ENCODE peak calls at places on chromosomes 1 and 21, in nine cellular contexts. One of them, this sample, is unnamed.

GRCh38 chr1:241810769-241811402 is 37.1 kb upstream of the EXO1 start:
- DNase-seq in GM12864: no peak
- DNase-seq in Daoy: no peak
- DNase-seq in C1 segment of cervical spinal cord: no peak
- DNase-seq in EL: no peak
- DNase-seq in activated naive CD8-positive, alpha-beta T cell treated with anti-CD3 and anti-CD28 coated beads, Interleukin-2, amount 50 U/mL, for 24 hours: no peak
- DNase-seq in left ventricle myocardium inferior: no peak
- DNase-seq in epithelial cell of esophagus: no peak
- DNase-seq in BJ: no peak
- DNase-seq in this sample: no peak

GRCh38 chr1:28592314-28593071 is 428 bp downstream of the RAB42 start:
- DNase-seq in GM12864: no peak
- DNase-seq in Daoy: peak
- DNase-seq in C1 segment of cervical spinal cord: no peak
- DNase-seq in EL: peak
- DNase-seq in activated naive CD8-positive, alpha-beta T cell treated with anti-CD3 and anti-CD28 coated beads, Interleukin-2, amount 50 U/mL, for 24 hours: no peak
- DNase-seq in left ventricle myocardium inferior: peak
- DNase-seq in epithelial cell of esophagus: no peak
- DNase-seq in BJ: no peak
- DNase-seq in this sample: peak

GRCh38 chr1:196148367-196148970 is 459.8 kb downstream of the KCNT2 start:
- DNase-seq in GM12864: no peak
- DNase-seq in Daoy: no peak
- DNase-seq in C1 segment of cervical spinal cord: no peak
- DNase-seq in EL: peak
- DNase-seq in activated naive CD8-positive, alpha-beta T cell treated with anti-CD3 and anti-CD28 coated beads, Interleukin-2, amount 50 U/mL, for 24 hours: no peak
- DNase-seq in left ventricle myocardium inferior: no peak
- DNase-seq in epithelial cell of esophagus: peak
- DNase-seq in BJ: peak
- DNase-seq in this sample: peak

GRCh38 chr1:150536836-150537731 is 12.1 kb upstream of the ADAMTSL4 start:
- DNase-seq in GM12864: no peak
- DNase-seq in Daoy: no peak
- DNase-seq in C1 segment of cervical spinal cord: no peak
- DNase-seq in EL: peak
- DNase-seq in activated naive CD8-positive, alpha-beta T cell treated with anti-CD3 and anti-CD28 coated beads, Interleukin-2, amount 50 U/mL, for 24 hours: no peak
- DNase-seq in left ventricle myocardium inferior: no peak
- DNase-seq in epithelial cell of esophagus: peak
- DNase-seq in BJ: no peak
- DNase-seq in this sample: no peak

GRCh38 chr1:234613128-234613875 is 3.3 kb upstream of the IRF2BP2 start:
- DNase-seq in GM12864: no peak
- DNase-seq in Daoy: no peak
- DNase-seq in C1 segment of cervical spinal cord: no peak
- DNase-seq in EL: peak
- DNase-seq in activated naive CD8-positive, alpha-beta T cell treated with anti-CD3 and anti-CD28 coated beads, Interleukin-2, amount 50 U/mL, for 24 hours: no peak
- DNase-seq in left ventricle myocardium inferior: no peak
- DNase-seq in epithelial cell of esophagus: peak
- DNase-seq in BJ: no peak
- DNase-seq in this sample: peak

GRCh38 chr1:52210044-52210443 is 68.2 kb downstream of the ZFYVE9 start:
- DNase-seq in GM12864: no peak
- DNase-seq in Daoy: no peak
- DNase-seq in C1 segment of cervical spinal cord: no peak
- DNase-seq in EL: peak
- DNase-seq in activated naive CD8-positive, alpha-beta T cell treated with anti-CD3 and anti-CD28 coated beads, Interleukin-2, amount 50 U/mL, for 24 hours: no peak
- DNase-seq in left ventricle myocardium inferior: no peak
- DNase-seq in epithelial cell of esophagus: peak
- DNase-seq in BJ: no peak
- DNase-seq in this sample: no peak

GRCh38 chr21:38351961-38352521 is 95.2 kb downstream of the KCNJ15 start:
- DNase-seq in GM12864: no peak
- DNase-seq in Daoy: peak
- DNase-seq in C1 segment of cervical spinal cord: no peak
- DNase-seq in EL: peak
- DNase-seq in activated naive CD8-positive, alpha-beta T cell treated with anti-CD3 and anti-CD28 coated beads, Interleukin-2, amount 50 U/mL, for 24 hours: no peak
- DNase-seq in left ventricle myocardium inferior: no peak
- DNase-seq in epithelial cell of esophagus: peak
- DNase-seq in BJ: peak
- DNase-seq in this sample: no peak

GRCh38 chr1:54542120-54542961 is 5.7 kb upstream of the ACOT11 start:
- DNase-seq in GM12864: no peak
- DNase-seq in Daoy: peak
- DNase-seq in C1 segment of cervical spinal cord: peak
- DNase-seq in EL: peak
- DNase-seq in activated naive CD8-positive, alpha-beta T cell treated with anti-CD3 and anti-CD28 coated beads, Interleukin-2, amount 50 U/mL, for 24 hours: peak
- DNase-seq in left ventricle myocardium inferior: peak
- DNase-seq in epithelial cell of esophagus: peak
- DNase-seq in BJ: peak
- DNase-seq in this sample: peak

GRCh38 chr1:200923607-200924006 is 28.9 kb downstream of the INAVA start:
- DNase-seq in GM12864: no peak
- DNase-seq in Daoy: no peak
- DNase-seq in C1 segment of cervical spinal cord: no peak
- DNase-seq in EL: peak
- DNase-seq in activated naive CD8-positive, alpha-beta T cell treated with anti-CD3 and anti-CD28 coated beads, Interleukin-2, amount 50 U/mL, for 24 hours: no peak
- DNase-seq in left ventricle myocardium inferior: no peak
- DNase-seq in epithelial cell of esophagus: no peak
- DNase-seq in BJ: no peak
- DNase-seq in this sample: no peak

GRCh38 chr21:16605588-16605987 is 875.8 kb downstream of the USP25 start:
- DNase-seq in GM12864: no peak
- DNase-seq in Daoy: no peak
- DNase-seq in C1 segment of cervical spinal cord: no peak
- DNase-seq in EL: no peak
- DNase-seq in activated naive CD8-positive, alpha-beta T cell treated with anti-CD3 and anti-CD28 coated beads, Interleukin-2, amount 50 U/mL, for 24 hours: no peak
- DNase-seq in left ventricle myocardium inferior: no peak
- DNase-seq in epithelial cell of esophagus: no peak
- DNase-seq in BJ: no peak
- DNase-seq in this sample: no peak

GRCh38 chr21:46619846-46620245 is 15.0 kb upstream of the S100B start:
- DNase-seq in GM12864: no peak
- DNase-seq in Daoy: no peak
- DNase-seq in C1 segment of cervical spinal cord: no peak
- DNase-seq in EL: peak
- DNase-seq in activated naive CD8-positive, alpha-beta T cell treated with anti-CD3 and anti-CD28 coated beads, Interleukin-2, amount 50 U/mL, for 24 hours: no peak
- DNase-seq in left ventricle myocardium inferior: no peak
- DNase-seq in epithelial cell of esophagus: no peak
- DNase-seq in BJ: no peak
- DNase-seq in this sample: no peak

GRCh38 chr1:58620259-58620658 is 43.2 kb upstream of the TACSTD2 start:
- DNase-seq in GM12864: no peak
- DNase-seq in Daoy: no peak
- DNase-seq in C1 segment of cervical spinal cord: no peak
- DNase-seq in EL: no peak
- DNase-seq in activated naive CD8-positive, alpha-beta T cell treated with anti-CD3 and anti-CD28 coated beads, Interleukin-2, amount 50 U/mL, for 24 hours: no peak
- DNase-seq in left ventricle myocardium inferior: no peak
- DNase-seq in epithelial cell of esophagus: peak
- DNase-seq in BJ: no peak
- DNase-seq in this sample: no peak

GRCh38 chr1:177190308-177190970 is 19.7 kb downstream of the BRINP2 start:
- DNase-seq in GM12864: no peak
- DNase-seq in Daoy: no peak
- DNase-seq in C1 segment of cervical spinal cord: no peak
- DNase-seq in EL: no peak
- DNase-seq in activated naive CD8-positive, alpha-beta T cell treated with anti-CD3 and anti-CD28 coated beads, Interleukin-2, amount 50 U/mL, for 24 hours: no peak
- DNase-seq in left ventricle myocardium inferior: no peak
- DNase-seq in epithelial cell of esophagus: no peak
- DNase-seq in BJ: no peak
- DNase-seq in this sample: no peak

GRCh38 chr1:34373912-34374311 is 197.2 kb downstream of the C1orf94 start:
- DNase-seq in GM12864: no peak
- DNase-seq in Daoy: no peak
- DNase-seq in C1 segment of cervical spinal cord: no peak
- DNase-seq in EL: no peak
- DNase-seq in activated naive CD8-positive, alpha-beta T cell treated with anti-CD3 and anti-CD28 coated beads, Interleukin-2, amount 50 U/mL, for 24 hours: no peak
- DNase-seq in left ventricle myocardium inferior: no peak
- DNase-seq in epithelial cell of esophagus: no peak
- DNase-seq in BJ: no peak
- DNase-seq in this sample: peak

GRCh38 chr1:178238722-178239510 is 145.0 kb downstream of the RASAL2 start:
- DNase-seq in GM12864: no peak
- DNase-seq in Daoy: peak
- DNase-seq in C1 segment of cervical spinal cord: no peak
- DNase-seq in EL: peak
- DNase-seq in activated naive CD8-positive, alpha-beta T cell treated with anti-CD3 and anti-CD28 coated beads, Interleukin-2, amount 50 U/mL, for 24 hours: no peak
- DNase-seq in left ventricle myocardium inferior: no peak
- DNase-seq in epithelial cell of esophagus: peak
- DNase-seq in BJ: peak
- DNase-seq in this sample: no peak

GRCh38 chr1:29364101-29364678 is 127.9 kb downstream of the PTPRU start:
- DNase-seq in GM12864: no peak
- DNase-seq in Daoy: no peak
- DNase-seq in C1 segment of cervical spinal cord: no peak
- DNase-seq in EL: no peak
- DNase-seq in activated naive CD8-positive, alpha-beta T cell treated with anti-CD3 and anti-CD28 coated beads, Interleukin-2, amount 50 U/mL, for 24 hours: no peak
- DNase-seq in left ventricle myocardium inferior: no peak
- DNase-seq in epithelial cell of esophagus: no peak
- DNase-seq in BJ: no peak
- DNase-seq in this sample: no peak

GRCh38 chr1:90434460-90434859 is 282.6 kb downstream of the BARHL2 start:
- DNase-seq in GM12864: no peak
- DNase-seq in Daoy: no peak
- DNase-seq in C1 segment of cervical spinal cord: no peak
- DNase-seq in EL: no peak
- DNase-seq in activated naive CD8-positive, alpha-beta T cell treated with anti-CD3 and anti-CD28 coated beads, Interleukin-2, amount 50 U/mL, for 24 hours: no peak
- DNase-seq in left ventricle myocardium inferior: no peak
- DNase-seq in epithelial cell of esophagus: peak
- DNase-seq in BJ: no peak
- DNase-seq in this sample: no peak

GRCh38 chr1:2985121-2985561 is 36.1 kb upstream of the ACTRT2 start:
- DNase-seq in GM12864: no peak
- DNase-seq in Daoy: peak
- DNase-seq in C1 segment of cervical spinal cord: peak
- DNase-seq in EL: no peak
- DNase-seq in activated naive CD8-positive, alpha-beta T cell treated with anti-CD3 and anti-CD28 coated beads, Interleukin-2, amount 50 U/mL, for 24 hours: no peak
- DNase-seq in left ventricle myocardium inferior: no peak
- DNase-seq in epithelial cell of esophagus: no peak
- DNase-seq in BJ: no peak
- DNase-seq in this sample: no peak

GRCh38 chr1:10854856-10855459 is 58.5 kb upstream of the CASZ1 start:
- DNase-seq in GM12864: no peak
- DNase-seq in Daoy: no peak
- DNase-seq in C1 segment of cervical spinal cord: no peak
- DNase-seq in EL: no peak
- DNase-seq in activated naive CD8-positive, alpha-beta T cell treated with anti-CD3 and anti-CD28 coated beads, Interleukin-2, amount 50 U/mL, for 24 hours: no peak
- DNase-seq in left ventricle myocardium inferior: no peak
- DNase-seq in epithelial cell of esophagus: no peak
- DNase-seq in BJ: no peak
- DNase-seq in this sample: no peak

GRCh38 chr21:34029724-34030528 is 43.5 kb upstream of the MRPS6 start:
- DNase-seq in GM12864: peak
- DNase-seq in Daoy: peak
- DNase-seq in C1 segment of cervical spinal cord: no peak
- DNase-seq in EL: peak
- DNase-seq in activated naive CD8-positive, alpha-beta T cell treated with anti-CD3 and anti-CD28 coated beads, Interleukin-2, amount 50 U/mL, for 24 hours: peak
- DNase-seq in left ventricle myocardium inferior: no peak
- DNase-seq in epithelial cell of esophagus: peak
- DNase-seq in BJ: no peak
- DNase-seq in this sample: peak

GRCh38 chr1:224065455-224065854 is 48.5 kb upstream of the FBXO28 start:
- DNase-seq in GM12864: no peak
- DNase-seq in Daoy: peak
- DNase-seq in C1 segment of cervical spinal cord: no peak
- DNase-seq in EL: peak
- DNase-seq in activated naive CD8-positive, alpha-beta T cell treated with anti-CD3 and anti-CD28 coated beads, Interleukin-2, amount 50 U/mL, for 24 hours: no peak
- DNase-seq in left ventricle myocardium inferior: no peak
- DNase-seq in epithelial cell of esophagus: peak
- DNase-seq in BJ: no peak
- DNase-seq in this sample: no peak

GRCh38 chr1:57124768-57125446 is 159.1 kb upstream of the C8B start:
- DNase-seq in GM12864: no peak
- DNase-seq in Daoy: peak
- DNase-seq in C1 segment of cervical spinal cord: no peak
- DNase-seq in EL: no peak
- DNase-seq in activated naive CD8-positive, alpha-beta T cell treated with anti-CD3 and anti-CD28 coated beads, Interleukin-2, amount 50 U/mL, for 24 hours: no peak
- DNase-seq in left ventricle myocardium inferior: no peak
- DNase-seq in epithelial cell of esophagus: peak
- DNase-seq in BJ: no peak
- DNase-seq in this sample: no peak

GRCh38 chr1:245501635-245502034 is 346.9 kb downstream of the KIF26B start:
- DNase-seq in GM12864: no peak
- DNase-seq in Daoy: no peak
- DNase-seq in C1 segment of cervical spinal cord: no peak
- DNase-seq in EL: no peak
- DNase-seq in activated naive CD8-positive, alpha-beta T cell treated with anti-CD3 and anti-CD28 coated beads, Interleukin-2, amount 50 U/mL, for 24 hours: no peak
- DNase-seq in left ventricle myocardium inferior: no peak
- DNase-seq in epithelial cell of esophagus: no peak
- DNase-seq in BJ: no peak
- DNase-seq in this sample: no peak

GRCh38 chr1:245599413-245600174 is 444.8 kb downstream of the KIF26B start:
- DNase-seq in GM12864: no peak
- DNase-seq in Daoy: peak
- DNase-seq in C1 segment of cervical spinal cord: no peak
- DNase-seq in EL: peak
- DNase-seq in activated naive CD8-positive, alpha-beta T cell treated with anti-CD3 and anti-CD28 coated beads, Interleukin-2, amount 50 U/mL, for 24 hours: no peak
- DNase-seq in left ventricle myocardium inferior: no peak
- DNase-seq in epithelial cell of esophagus: no peak
- DNase-seq in BJ: peak
- DNase-seq in this sample: no peak

GRCh38 chr1:45205000-45205909 is 1.1 kb downstream of the ZSWIM5 start:
- DNase-seq in GM12864: no peak
- DNase-seq in Daoy: peak
- DNase-seq in C1 segment of cervical spinal cord: peak
- DNase-seq in EL: peak
- DNase-seq in activated naive CD8-positive, alpha-beta T cell treated with anti-CD3 and anti-CD28 coated beads, Interleukin-2, amount 50 U/mL, for 24 hours: peak
- DNase-seq in left ventricle myocardium inferior: peak
- DNase-seq in epithelial cell of esophagus: peak
- DNase-seq in BJ: no peak
- DNase-seq in this sample: peak

GRCh38 chr1:89589515-89589914 is 43.4 kb upstream of the LRRC8C start:
- DNase-seq in GM12864: no peak
- DNase-seq in Daoy: no peak
- DNase-seq in C1 segment of cervical spinal cord: no peak
- DNase-seq in EL: peak
- DNase-seq in activated naive CD8-positive, alpha-beta T cell treated with anti-CD3 and anti-CD28 coated beads, Interleukin-2, amount 50 U/mL, for 24 hours: no peak
- DNase-seq in left ventricle myocardium inferior: no peak
- DNase-seq in epithelial cell of esophagus: no peak
- DNase-seq in BJ: no peak
- DNase-seq in this sample: no peak

GRCh38 chr1:192669174-192669573 is 33.2 kb downstream of the RGS13 start:
- DNase-seq in GM12864: no peak
- DNase-seq in Daoy: no peak
- DNase-seq in C1 segment of cervical spinal cord: no peak
- DNase-seq in EL: no peak
- DNase-seq in activated naive CD8-positive, alpha-beta T cell treated with anti-CD3 and anti-CD28 coated beads, Interleukin-2, amount 50 U/mL, for 24 hours: no peak
- DNase-seq in left ventricle myocardium inferior: no peak
- DNase-seq in epithelial cell of esophagus: peak
- DNase-seq in BJ: no peak
- DNase-seq in this sample: no peak

GRCh38 chr1:10771789-10772188 is 24.7 kb downstream of the CASZ1 start:
- DNase-seq in GM12864: no peak
- DNase-seq in Daoy: no peak
- DNase-seq in C1 segment of cervical spinal cord: no peak
- DNase-seq in EL: no peak
- DNase-seq in activated naive CD8-positive, alpha-beta T cell treated with anti-CD3 and anti-CD28 coated beads, Interleukin-2, amount 50 U/mL, for 24 hours: no peak
- DNase-seq in left ventricle myocardium inferior: no peak
- DNase-seq in epithelial cell of esophagus: no peak
- DNase-seq in BJ: no peak
- DNase-seq in this sample: no peak